ENCODE peak calls at places on chromosomes 6 and 20, in four cellular contexts. N is lung, C is cerebellum, Y is WTC11. P is an unnamed sample.
A peak's percentile ranks its signal among the peaks of the same experiment; 100 is the strongest.

GRCh38 chr6:3285049-3285639 is 26.4 kb downstream of the PSMG4 start:
- DNase-seq in Y (peak; percentile 8), N (no peak), C (no peak), P (no peak)

GRCh38 chr20:62123450-62124118 is 1.3 kb downstream of the LSM14B start:
- DNase-seq in Y (no peak), N (peak; percentile 39), C (no peak), P (no peak)

GRCh38 chr6:135962731-135963130 is 111.2 kb downstream of the PDE7B start:
- DNase-seq in C (no peak), Y (no peak), N (no peak), P (no peak)

GRCh38 chr6:140225587-140226438 is 851.4 kb upstream of the CITED2 start:
- DNase-seq in C (no peak), Y (no peak), N (no peak), P (no peak)

GRCh38 chr6:126905917-126906316 is 212.6 kb upstream of the RSPO3 start:
- DNase-seq in Y (no peak), N (no peak), C (no peak), P (no peak)

GRCh38 chr6:68086199-68086598 is 548.9 kb upstream of the ADGRB3 start:
- DNase-seq in N (no peak), C (no peak), Y (no peak), P (no peak)

GRCh38 chr6:111794300-111794699 is 79.0 kb downstream of the FYN start:
- DNase-seq in Y (no peak), N (no peak), C (no peak), P (no peak)

GRCh38 chr6:25641940-25642666 is 9.9 kb upstream of the SCGN start:
- DNase-seq in C (no peak), Y (no peak), N (no peak), P (no peak)

GRCh38 chr6:37104935-37105781 is 64.8 kb upstream of the PIM1 start:
- DNase-seq in Y (no peak), C (no peak), N (no peak), P (no peak)

GRCh38 chr6:15132854-15133670 is 112.8 kb upstream of the JARID2 start:
- DNase-seq in C (no peak), N (peak; percentile 29), Y (no peak), P (peak; percentile 35)

GRCh38 chr20:12012241-12013222 is 94.8 kb downstream of the BTBD3 start:
- DNase-seq in Y (peak; percentile 65), C (no peak), N (peak; percentile 36), P (peak; percentile 35)

GRCh38 chr6:170209354-170210025 is 81.4 kb downstream of the DLL1 start:
- DNase-seq in Y (no peak), N (peak; percentile 25), C (no peak), P (no peak)

GRCh38 chr6:106084973-106085686 is 1.0 kb upstream of the PRDM1 start:
- DNase-seq in N (no peak), Y (no peak), C (peak; percentile 16), P (no peak)

GRCh38 chr20:34871320-34871926 is 1.2 kb downstream of the GGT7 start:
- DNase-seq in C (peak; percentile 78), N (no peak), Y (no peak), P (no peak)

GRCh38 chr20:44324343-44324742 is 12.5 kb upstream of the R3HDML start:
- DNase-seq in C (no peak), Y (no peak), N (no peak), P (no peak)

GRCh38 chr6:15791401-15792137 is 128.7 kb upstream of the DTNBP1 start:
- DNase-seq in Y (no peak), C (no peak), N (peak; percentile 28), P (peak; percentile 67)